ENCODE peak calls at places on chromosomes 12 and 14, in seven cellular contexts. U is ovary, F is GM12878, T is Peyer's patch, H is A549, I is stomach, B is lower leg skin. C is an unnamed sample.

GRCh38 chr12:112932485-112933151 is 5.7 kb upstream of the OAS3 start:
- DNase-seq in U (no peak), F (no peak), T (no peak), H (no peak), I (no peak), B (no peak), C (no peak)

GRCh38 chr12:113867258-113867657 is 98.9 kb downstream of the RBM19 start:
- DNase-seq in U (no peak), F (no peak), T (no peak), H (peak), I (no peak), B (no peak), C (no peak)

GRCh38 chr12:111368291-111368683 is 608 bp downstream of the PHETA1 start:
- DNase-seq in U (peak), F (no peak), T (peak), H (peak), I (peak), B (peak), C (peak)

GRCh38 chr12:69484428-69484827 is 14.2 kb downstream of the FRS2 start:
- DNase-seq in U (no peak), F (no peak), T (no peak), H (no peak), I (no peak), B (no peak), C (no peak)

GRCh38 chr12:103805961-103806360 is 35.1 kb downstream of the NT5DC3 start:
- DNase-seq in U (no peak), F (no peak), T (no peak), H (no peak), I (no peak), B (no peak), C (no peak)

GRCh38 chr14:24913026-24913425 is 136.9 kb downstream of the STXBP6 start:
- DNase-seq in U (no peak), F (no peak), T (no peak), H (no peak), I (no peak), B (no peak), C (no peak)

GRCh38 chr12:66288121-66288520 is 14.2 kb upstream of the HELB start:
- DNase-seq in U (no peak), F (no peak), T (no peak), H (no peak), I (no peak), B (no peak), C (no peak)

GRCh38 chr12:12533238-12533829 is 29.3 kb downstream of the DUSP16 start:
- DNase-seq in U (peak), F (no peak), T (peak), H (no peak), I (peak), B (no peak), C (peak)

GRCh38 chr14:57297852-57298251 is 29.1 kb downstream of the AP5M1 start:
- DNase-seq in U (no peak), F (no peak), T (no peak), H (no peak), I (no peak), B (no peak), C (no peak)

GRCh38 chr12:88334271-88334670 is 192.2 kb downstream of the TMTC3 start:
- DNase-seq in U (peak), F (peak), T (no peak), H (no peak), I (peak), B (no peak), C (no peak)

GRCh38 chr14:72111921-72112320 is 179.7 kb downstream of the RGS6 start:
- DNase-seq in U (no peak), F (no peak), T (no peak), H (no peak), I (no peak), B (no peak), C (no peak)
- TF ChIP-seq POLR2A in U (no peak), F (no peak), T (no peak), H (no peak), I (no peak), B (no peak), C (no peak)

DNA sequence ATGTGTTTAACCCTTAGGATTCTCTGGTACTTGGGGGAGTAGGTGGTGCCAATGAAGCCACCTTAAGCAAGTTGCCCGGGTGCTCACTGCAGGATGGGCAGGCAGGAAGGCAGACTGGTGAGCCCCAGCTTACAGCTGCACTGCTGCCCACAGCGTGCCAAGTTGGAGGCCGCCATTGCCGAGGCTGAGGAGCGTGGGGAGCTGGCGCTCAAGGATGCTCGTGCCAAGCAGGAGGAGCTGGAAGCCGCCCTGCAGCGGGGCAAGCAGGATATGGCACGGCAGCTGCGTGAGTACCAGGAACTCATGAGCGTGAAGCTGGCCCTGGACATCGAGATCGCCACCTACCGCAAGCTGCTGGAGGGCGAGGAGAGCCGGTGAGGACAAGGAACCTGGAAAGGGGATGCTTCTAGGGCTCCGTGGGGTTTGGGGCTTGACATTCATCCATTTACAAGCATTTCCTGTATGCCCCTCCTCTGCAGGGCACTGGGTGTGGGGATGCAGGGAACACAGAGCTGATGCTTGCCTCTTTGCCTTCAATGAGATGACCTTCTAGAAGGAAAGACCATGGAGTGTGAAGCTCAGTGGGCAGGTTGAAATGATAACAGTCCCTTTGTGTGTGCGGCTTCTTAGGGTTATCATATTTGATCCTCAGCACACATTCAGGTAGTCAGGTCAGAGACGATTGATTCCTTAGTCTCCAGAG is 12.4 kb downstream of the KRT7 start:
- DNase-seq in U (no peak), F (no peak), T (no peak), H (no peak), I (no peak), B (peak), C (no peak)
- TF ChIP-seq POLR2A in U (no peak), F (no peak), T (no peak), H (no peak), I (no peak), B (no peak), C (no peak)

GRCh38 chr14:75295061-75295461 is 16.4 kb downstream of the FOS start:
- DNase-seq in U (peak), F (no peak), T (peak), H (peak), I (peak), B (peak), C (peak)
- TF ChIP-seq POLR2A in U (no peak), F (no peak), T (peak), H (no peak), I (no peak), B (no peak), C (no peak)

GRCh38 chr12:118015944-118016343 is 559 bp upstream of the RFC5 start:
- DNase-seq in U (no peak), F (no peak), T (no peak), H (no peak), I (no peak), B (no peak), C (no peak)

GRCh38 chr12:118017926-118018325 is 1.4 kb downstream of the RFC5 start:
- DNase-seq in U (no peak), F (no peak), T (no peak), H (no peak), I (no peak), B (no peak), C (no peak)

GRCh38 chr12:118015306-118015705 is 1.2 kb upstream of the RFC5 start:
- DNase-seq in U (no peak), F (no peak), T (no peak), H (no peak), I (no peak), B (no peak), C (no peak)

GRCh38 chr12:118013283-118013682 is 3.2 kb upstream of the RFC5 start:
- DNase-seq in U (no peak), F (no peak), T (no peak), H (no peak), I (no peak), B (no peak), C (no peak)

GRCh38 chr12:118016424-118017264 is at the start of gene RFC5:
- DNase-seq in U (peak), F (peak), T (peak), H (peak), I (peak), B (peak), C (peak)
- TF ChIP-seq POLR2A in U (no peak), F (peak), T (no peak), H (peak), I (no peak), B (no peak), C (no peak)

GRCh38 chr12:53675701-53676607 is at the start of gene ATP5MC2:
- DNase-seq in U (peak), F (peak), T (peak), H (peak), I (peak), B (peak), C (peak)
- TF ChIP-seq POLR2A in U (peak), F (peak), T (peak), H (peak), I (no peak), B (no peak), C (peak)

DNA sequence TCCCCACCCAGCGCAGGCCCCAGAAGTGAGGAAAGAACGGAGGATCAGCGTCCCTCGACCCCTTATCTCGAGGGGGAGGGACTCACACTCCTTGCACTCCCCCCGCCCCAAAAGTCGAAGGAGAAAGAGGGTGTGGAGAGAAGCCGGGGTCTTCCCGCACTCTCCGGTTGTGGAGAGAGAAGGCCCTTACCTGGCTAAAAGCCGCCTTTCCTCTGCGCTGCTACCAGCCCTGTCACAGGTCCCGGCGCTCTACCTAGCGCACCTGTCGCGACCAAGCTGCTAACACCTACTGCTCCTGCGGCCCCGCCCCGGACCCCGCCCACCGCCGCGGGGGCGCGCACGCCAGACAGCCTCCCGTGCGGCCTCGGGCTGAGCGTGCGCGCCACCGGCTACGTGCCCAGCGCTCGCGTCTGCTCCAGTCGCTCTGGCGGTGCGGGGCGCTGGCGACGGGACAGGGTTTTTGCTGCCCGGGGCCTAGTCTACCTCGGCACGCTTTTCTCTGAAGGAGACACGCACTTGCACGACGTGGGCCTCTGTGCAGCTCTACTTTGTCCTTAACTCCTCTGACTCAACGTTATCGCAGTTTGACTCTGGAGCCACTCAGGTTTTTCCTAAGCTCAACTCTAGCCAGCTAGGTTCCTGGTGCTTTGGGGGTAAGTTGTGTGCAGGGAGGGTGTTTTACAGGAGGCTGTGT is at the start of gene LIMA1:
- DNase-seq in U (peak), F (peak), T (peak), H (peak), I (peak), B (peak), C (peak)
- TF ChIP-seq POLR2A in U (peak), F (peak), T (peak), H (peak), I (peak), B (no peak), C (no peak)